ENCODE peak calls at places on chromosome 19, in five cellular contexts. K, P, E, O and F are unnamed samples.

GRCh38 chr19:17048885-17049453 is 22.4 kb upstream of the CPAMD8 start:
- DNase-seq in O (no peak), E (no peak), K (no peak), P (no peak), F (no peak)

GRCh38 chr19:54653181-54653809 is 9.5 kb upstream of the LILRB4 start:
- DNase-seq in O (no peak), E (no peak), P (no peak), K (peak), F (peak)

GRCh38 chr19:5298502-5298901 is 42.1 kb downstream of the PTPRS start:
- DNase-seq in P (no peak), O (no peak), K (no peak), E (no peak), F (no peak)

GRCh38 chr19:547117-547516 is 3.3 kb downstream of the GZMM start:
- DNase-seq in P (no peak), K (no peak), E (no peak), O (no peak), F (no peak)

GRCh38 chr19:3047307-3048189 is 14.7 kb downstream of the TLE5 start:
- DNase-seq in K (peak), E (no peak), O (peak), P (peak), F (peak)

GRCh38 chr19:23916991-23917390 is 2.3 kb downstream of the ZNF726 start:
- DNase-seq in E (no peak), O (no peak), K (no peak), P (peak), F (no peak)

GRCh38 chr19:4257025-4257424 is 10.1 kb downstream of the YJU2 start:
- DNase-seq in E (no peak), P (no peak), O (no peak), K (no peak), F (no peak)

GRCh38 chr19:18274776-18275356 is 614 bp upstream of the IQCN start:
- DNase-seq in P (peak), O (no peak), K (peak), E (peak), F (no peak)

GRCh38 chr19:40799558-40800338 is 757 bp downstream of the EGLN2 start:
- DNase-seq in E (no peak), O (peak), P (no peak), K (peak), F (peak)

GRCh38 chr19:49749055-49749716 is 13.9 kb downstream of the TSKS start:
- DNase-seq in K (peak), E (no peak), P (no peak), O (no peak), F (peak)

GRCh38 chr19:22422220-22422619 is at the start of gene ZNF98:
- DNase-seq in E (no peak), O (no peak), P (no peak), K (no peak), F (peak)

GRCh38 chr19:3336680-3337523 is 29.5 kb upstream of the NFIC start:
- DNase-seq in K (no peak), E (no peak), P (peak), O (no peak), F (peak)

GRCh38 chr19:44003461-44004134 is 841 bp downstream of the ZNF230 start:
- DNase-seq in P (peak), E (no peak), K (peak), O (peak), F (peak)

GRCh38 chr19:38538793-38539528 is 78.8 kb downstream of the MAP4K1 start:
- DNase-seq in P (peak), O (no peak), K (no peak), E (no peak), F (no peak)

GRCh38 chr19:14505488-14506239 is 9.7 kb upstream of the GIPC1 start:
- DNase-seq in E (peak), O (peak), P (peak), K (peak), F (peak)

GRCh38 chr19:772043-772442 is 21.1 kb downstream of the MISP start:
- DNase-seq in K (no peak), E (no peak), O (no peak), P (no peak), F (no peak)

GRCh38 chr19:10343495-10343894 is 4.1 kb upstream of the ICAM3 start:
- DNase-seq in E (no peak), K (no peak), O (no peak), P (no peak), F (no peak)

GRCh38 chr19:43124360-43124759 is 41.9 kb upstream of the PSG2 start:
- DNase-seq in K (peak), E (no peak), O (no peak), P (no peak), F (no peak)

GRCh38 chr19:616276-616675 is 17.1 kb downstream of the POLRMT start:
- DNase-seq in O (no peak), P (no peak), E (no peak), K (peak), F (no peak)

GRCh38 chr19:6058411-6059201 is 51.7 kb downstream of the RFX2 start:
- DNase-seq in K (no peak), P (no peak), E (no peak), O (no peak), F (no peak)

GRCh38 chr19:7870571-7871279 is 3.5 kb downstream of the PRR36 start:
- DNase-seq in P (peak), K (peak), E (no peak), O (peak), F (peak)

GRCh38 chr19:15234525-15235130 is 2.4 kb upstream of the EPHX3 start:
- DNase-seq in E (no peak), K (no peak), P (no peak), O (no peak), F (peak)

GRCh38 chr19:36141039-36141914 is 1.4 kb downstream of the CAPNS1 start:
- DNase-seq in E (no peak), O (peak), K (peak), P (peak), F (peak)